ENCODE peak calls at places on chromosomes 12 and 14, in six cellular contexts. One of them, this sample, is unnamed.

GRCh38 chr12:66168410-66168809 is 1.4 kb downstream of the TMBIM4 start:
- DNase-seq in naive thymus-derived CD4-positive, alpha-beta T cell: no peak
- DNase-seq in mesendoderm: no peak
- DNase-seq in dorsolateral prefrontal cortex: no peak
- DNase-seq in transverse colon: no peak
- DNase-seq in neuronal stem cell: no peak
- DNase-seq in this sample: no peak

GRCh38 chr12:94062194-94062593 is 86.2 kb upstream of the PLXNC1 start:
- DNase-seq in naive thymus-derived CD4-positive, alpha-beta T cell: no peak
- DNase-seq in mesendoderm: no peak
- DNase-seq in dorsolateral prefrontal cortex: no peak
- DNase-seq in transverse colon: no peak
- DNase-seq in neuronal stem cell: no peak
- DNase-seq in this sample: no peak

GRCh38 chr12:54131641-54132280 is 57.0 kb downstream of the SMUG1 start:
- DNase-seq in naive thymus-derived CD4-positive, alpha-beta T cell: no peak
- DNase-seq in mesendoderm: no peak
- DNase-seq in dorsolateral prefrontal cortex: no peak
- DNase-seq in transverse colon: no peak
- DNase-seq in neuronal stem cell: no peak
- DNase-seq in this sample: no peak

GRCh38 chr12:52344111-52344510 is 22.9 kb upstream of the KRT83 start:
- DNase-seq in naive thymus-derived CD4-positive, alpha-beta T cell: no peak
- DNase-seq in mesendoderm: peak
- DNase-seq in dorsolateral prefrontal cortex: no peak
- DNase-seq in transverse colon: no peak
- DNase-seq in neuronal stem cell: no peak
- DNase-seq in this sample: no peak

GRCh38 chr14:74237441-74237840 is 1.8 kb upstream of the VSX2 start:
- DNase-seq in naive thymus-derived CD4-positive, alpha-beta T cell: no peak
- DNase-seq in mesendoderm: no peak
- DNase-seq in dorsolateral prefrontal cortex: no peak
- DNase-seq in transverse colon: no peak
- DNase-seq in neuronal stem cell: no peak
- DNase-seq in this sample: no peak

GRCh38 chr14:41137741-41138140 is 468.9 kb upstream of the LRFN5 start:
- DNase-seq in naive thymus-derived CD4-positive, alpha-beta T cell: no peak
- DNase-seq in mesendoderm: no peak
- DNase-seq in dorsolateral prefrontal cortex: no peak
- DNase-seq in transverse colon: no peak
- DNase-seq in neuronal stem cell: no peak
- DNase-seq in this sample: no peak

GRCh38 chr14:100105357-100106169 is 40.3 kb downstream of the EVL start:
- DNase-seq in naive thymus-derived CD4-positive, alpha-beta T cell: peak
- DNase-seq in mesendoderm: no peak
- DNase-seq in dorsolateral prefrontal cortex: no peak
- DNase-seq in transverse colon: no peak
- DNase-seq in neuronal stem cell: no peak
- DNase-seq in this sample: no peak

GRCh38 chr12:102680296-102680695 is 199.9 kb upstream of the IGF1 start:
- DNase-seq in naive thymus-derived CD4-positive, alpha-beta T cell: no peak
- DNase-seq in mesendoderm: peak
- DNase-seq in dorsolateral prefrontal cortex: no peak
- DNase-seq in transverse colon: no peak
- DNase-seq in neuronal stem cell: no peak
- DNase-seq in this sample: no peak

GRCh38 chr12:68572650-68573049 is 38.0 kb upstream of the RAP1B start:
- DNase-seq in naive thymus-derived CD4-positive, alpha-beta T cell: no peak
- DNase-seq in mesendoderm: peak
- DNase-seq in dorsolateral prefrontal cortex: no peak
- DNase-seq in transverse colon: no peak
- DNase-seq in neuronal stem cell: no peak
- DNase-seq in this sample: no peak

GRCh38 chr14:56491299-56492285 is 88.0 kb upstream of the TMEM260 start:
- DNase-seq in naive thymus-derived CD4-positive, alpha-beta T cell: peak
- DNase-seq in mesendoderm: peak
- DNase-seq in dorsolateral prefrontal cortex: no peak
- DNase-seq in transverse colon: peak
- DNase-seq in neuronal stem cell: peak
- DNase-seq in this sample: peak

GRCh38 chr14:74504874-74505617 is 11.5 kb downstream of the ISCA2 start:
- DNase-seq in naive thymus-derived CD4-positive, alpha-beta T cell: no peak
- DNase-seq in mesendoderm: no peak
- DNase-seq in dorsolateral prefrontal cortex: no peak
- DNase-seq in transverse colon: no peak
- DNase-seq in neuronal stem cell: no peak
- DNase-seq in this sample: no peak

GRCh38 chr12:13173537-13173936 is 23.0 kb upstream of the EMP1 start:
- DNase-seq in naive thymus-derived CD4-positive, alpha-beta T cell: no peak
- DNase-seq in mesendoderm: peak
- DNase-seq in dorsolateral prefrontal cortex: no peak
- DNase-seq in transverse colon: peak
- DNase-seq in neuronal stem cell: no peak
- DNase-seq in this sample: no peak

GRCh38 chr14:33959692-33960151 is 8.8 kb upstream of the EGLN3 start:
- DNase-seq in naive thymus-derived CD4-positive, alpha-beta T cell: no peak
- DNase-seq in mesendoderm: peak
- DNase-seq in dorsolateral prefrontal cortex: peak
- DNase-seq in transverse colon: no peak
- DNase-seq in neuronal stem cell: no peak
- DNase-seq in this sample: no peak

GRCh38 chr12:116693259-116694227 is 44.3 kb downstream of the SPRING1 start:
- DNase-seq in naive thymus-derived CD4-positive, alpha-beta T cell: no peak
- DNase-seq in mesendoderm: no peak
- DNase-seq in dorsolateral prefrontal cortex: no peak
- DNase-seq in transverse colon: peak
- DNase-seq in neuronal stem cell: no peak
- DNase-seq in this sample: no peak

GRCh38 chr14:23023500-23024152 is 11.1 kb downstream of the PSMB5 start:
- DNase-seq in naive thymus-derived CD4-positive, alpha-beta T cell: no peak
- DNase-seq in mesendoderm: no peak
- DNase-seq in dorsolateral prefrontal cortex: no peak
- DNase-seq in transverse colon: no peak
- DNase-seq in neuronal stem cell: no peak
- DNase-seq in this sample: no peak

GRCh38 chr12:125773033-125773432 is 707.8 kb downstream of the AACS start:
- DNase-seq in naive thymus-derived CD4-positive, alpha-beta T cell: no peak
- DNase-seq in mesendoderm: peak
- DNase-seq in dorsolateral prefrontal cortex: no peak
- DNase-seq in transverse colon: no peak
- DNase-seq in neuronal stem cell: no peak
- DNase-seq in this sample: peak

GRCh38 chr12:4771960-4772566 is 51.9 kb downstream of the GALNT8 start:
- DNase-seq in naive thymus-derived CD4-positive, alpha-beta T cell: no peak
- DNase-seq in mesendoderm: peak
- DNase-seq in dorsolateral prefrontal cortex: no peak
- DNase-seq in transverse colon: no peak
- DNase-seq in neuronal stem cell: no peak
- DNase-seq in this sample: no peak

GRCh38 chr14:38290601-38291190 is 34.8 kb upstream of the CLEC14A start:
- DNase-seq in naive thymus-derived CD4-positive, alpha-beta T cell: no peak
- DNase-seq in mesendoderm: no peak
- DNase-seq in dorsolateral prefrontal cortex: no peak
- DNase-seq in transverse colon: no peak
- DNase-seq in neuronal stem cell: no peak
- DNase-seq in this sample: no peak

GRCh38 chr12:55972045-55972843 is 1.6 kb upstream of the RAB5B start:
- DNase-seq in naive thymus-derived CD4-positive, alpha-beta T cell: no peak
- DNase-seq in mesendoderm: peak
- DNase-seq in dorsolateral prefrontal cortex: no peak
- DNase-seq in transverse colon: no peak
- DNase-seq in neuronal stem cell: no peak
- DNase-seq in this sample: no peak

GRCh38 chr14:68686212-68686478 is 106.7 kb downstream of the ZFP36L1 start:
- DNase-seq in naive thymus-derived CD4-positive, alpha-beta T cell: no peak
- DNase-seq in mesendoderm: no peak
- DNase-seq in dorsolateral prefrontal cortex: no peak
- DNase-seq in transverse colon: no peak
- DNase-seq in neuronal stem cell: no peak
- DNase-seq in this sample: no peak

GRCh38 chr12:54134850-54135249 is 53.9 kb downstream of the SMUG1 start:
- DNase-seq in naive thymus-derived CD4-positive, alpha-beta T cell: no peak
- DNase-seq in mesendoderm: no peak
- DNase-seq in dorsolateral prefrontal cortex: no peak
- DNase-seq in transverse colon: no peak
- DNase-seq in neuronal stem cell: no peak
- DNase-seq in this sample: no peak

GRCh38 chr12:104763163-104763805 is 194.8 kb downstream of the SLC41A2 start:
- DNase-seq in naive thymus-derived CD4-positive, alpha-beta T cell: no peak
- DNase-seq in mesendoderm: no peak
- DNase-seq in dorsolateral prefrontal cortex: no peak
- DNase-seq in transverse colon: no peak
- DNase-seq in neuronal stem cell: no peak
- DNase-seq in this sample: no peak

GRCh38 chr14:53190938-53191337 is 37.8 kb upstream of the DDHD1 start:
- DNase-seq in naive thymus-derived CD4-positive, alpha-beta T cell: no peak
- DNase-seq in mesendoderm: no peak
- DNase-seq in dorsolateral prefrontal cortex: no peak
- DNase-seq in transverse colon: no peak
- DNase-seq in neuronal stem cell: no peak
- DNase-seq in this sample: no peak

GRCh38 chr12:25615119-25615518 is 62.0 kb upstream of the LMNTD1 start:
- DNase-seq in naive thymus-derived CD4-positive, alpha-beta T cell: no peak
- DNase-seq in mesendoderm: peak
- DNase-seq in dorsolateral prefrontal cortex: no peak
- DNase-seq in transverse colon: no peak
- DNase-seq in neuronal stem cell: no peak
- DNase-seq in this sample: no peak

GRCh38 chr12:41185946-41186345 is 2.2 kb upstream of the PDZRN4 start:
- DNase-seq in naive thymus-derived CD4-positive, alpha-beta T cell: no peak
- DNase-seq in mesendoderm: no peak
- DNase-seq in dorsolateral prefrontal cortex: no peak
- DNase-seq in transverse colon: no peak
- DNase-seq in neuronal stem cell: no peak
- DNase-seq in this sample: no peak

GRCh38 chr12:41189395-41190251 is 1.5 kb downstream of the PDZRN4 start:
- DNase-seq in naive thymus-derived CD4-positive, alpha-beta T cell: no peak
- DNase-seq in mesendoderm: peak
- DNase-seq in dorsolateral prefrontal cortex: peak
- DNase-seq in transverse colon: peak
- DNase-seq in neuronal stem cell: peak
- DNase-seq in this sample: no peak

GRCh38 chr12:41190360-41190759 is 2.2 kb downstream of the PDZRN4 start:
- DNase-seq in naive thymus-derived CD4-positive, alpha-beta T cell: no peak
- DNase-seq in mesendoderm: peak
- DNase-seq in dorsolateral prefrontal cortex: peak
- DNase-seq in transverse colon: no peak
- DNase-seq in neuronal stem cell: no peak
- DNase-seq in this sample: no peak

GRCh38 chr12:41188841-41189394 is 798 bp downstream of the PDZRN4 start:
- DNase-seq in naive thymus-derived CD4-positive, alpha-beta T cell: no peak
- DNase-seq in mesendoderm: no peak
- DNase-seq in dorsolateral prefrontal cortex: no peak
- DNase-seq in transverse colon: no peak
- DNase-seq in neuronal stem cell: no peak
- DNase-seq in this sample: no peak

GRCh38 chr12:41188058-41188840 is at the start of gene PDZRN4:
- DNase-seq in naive thymus-derived CD4-positive, alpha-beta T cell: no peak
- DNase-seq in mesendoderm: peak
- DNase-seq in dorsolateral prefrontal cortex: peak
- DNase-seq in transverse colon: peak
- DNase-seq in neuronal stem cell: peak
- DNase-seq in this sample: no peak
- H3K27ac ChIP-seq in naive thymus-derived CD4-positive, alpha-beta T cell: no peak
- H3K27ac ChIP-seq in mesendoderm: no peak
- H3K27ac ChIP-seq in dorsolateral prefrontal cortex: peak
- H3K27ac ChIP-seq in transverse colon: peak
- H3K27ac ChIP-seq in neuronal stem cell: no peak
- H3K27ac ChIP-seq in this sample: no peak

GRCh38 chr14:89188492-89188891 is 228.5 kb downstream of the FOXN3 start:
- DNase-seq in naive thymus-derived CD4-positive, alpha-beta T cell: no peak
- DNase-seq in mesendoderm: no peak
- DNase-seq in dorsolateral prefrontal cortex: no peak
- DNase-seq in transverse colon: no peak
- DNase-seq in neuronal stem cell: no peak
- DNase-seq in this sample: no peak
- H3K27ac ChIP-seq in naive thymus-derived CD4-positive, alpha-beta T cell: no peak
- H3K27ac ChIP-seq in mesendoderm: no peak
- H3K27ac ChIP-seq in dorsolateral prefrontal cortex: no peak
- H3K27ac ChIP-seq in transverse colon: no peak
- H3K27ac ChIP-seq in neuronal stem cell: no peak
- H3K27ac ChIP-seq in this sample: no peak

GRCh38 chr14:61510736-61511557 is 184.4 kb upstream of the HIF1A start:
- DNase-seq in naive thymus-derived CD4-positive, alpha-beta T cell: no peak
- DNase-seq in mesendoderm: no peak
- DNase-seq in dorsolateral prefrontal cortex: no peak
- DNase-seq in transverse colon: no peak
- DNase-seq in neuronal stem cell: no peak
- DNase-seq in this sample: no peak

GRCh38 chr14:61514006-61514830 is 181.1 kb upstream of the HIF1A start:
- DNase-seq in naive thymus-derived CD4-positive, alpha-beta T cell: no peak
- DNase-seq in mesendoderm: no peak
- DNase-seq in dorsolateral prefrontal cortex: no peak
- DNase-seq in transverse colon: no peak
- DNase-seq in neuronal stem cell: no peak
- DNase-seq in this sample: no peak

GRCh38 chr14:61512508-61512907 is 182.8 kb upstream of the HIF1A start:
- DNase-seq in naive thymus-derived CD4-positive, alpha-beta T cell: no peak
- DNase-seq in mesendoderm: no peak
- DNase-seq in dorsolateral prefrontal cortex: no peak
- DNase-seq in transverse colon: no peak
- DNase-seq in neuronal stem cell: no peak
- DNase-seq in this sample: no peak

GRCh38 chr14:61511558-61511924 is 183.8 kb upstream of the HIF1A start:
- DNase-seq in naive thymus-derived CD4-positive, alpha-beta T cell: peak
- DNase-seq in mesendoderm: no peak
- DNase-seq in dorsolateral prefrontal cortex: no peak
- DNase-seq in transverse colon: no peak
- DNase-seq in neuronal stem cell: no peak
- DNase-seq in this sample: no peak

GRCh38 chr14:61512026-61512425 is 183.3 kb upstream of the HIF1A start:
- DNase-seq in naive thymus-derived CD4-positive, alpha-beta T cell: no peak
- DNase-seq in mesendoderm: no peak
- DNase-seq in dorsolateral prefrontal cortex: no peak
- DNase-seq in transverse colon: no peak
- DNase-seq in neuronal stem cell: no peak
- DNase-seq in this sample: no peak
- H3K27ac ChIP-seq in naive thymus-derived CD4-positive, alpha-beta T cell: peak
- H3K27ac ChIP-seq in mesendoderm: no peak
- H3K27ac ChIP-seq in dorsolateral prefrontal cortex: no peak
- H3K27ac ChIP-seq in transverse colon: no peak
- H3K27ac ChIP-seq in neuronal stem cell: no peak
- H3K27ac ChIP-seq in this sample: no peak

DNA sequence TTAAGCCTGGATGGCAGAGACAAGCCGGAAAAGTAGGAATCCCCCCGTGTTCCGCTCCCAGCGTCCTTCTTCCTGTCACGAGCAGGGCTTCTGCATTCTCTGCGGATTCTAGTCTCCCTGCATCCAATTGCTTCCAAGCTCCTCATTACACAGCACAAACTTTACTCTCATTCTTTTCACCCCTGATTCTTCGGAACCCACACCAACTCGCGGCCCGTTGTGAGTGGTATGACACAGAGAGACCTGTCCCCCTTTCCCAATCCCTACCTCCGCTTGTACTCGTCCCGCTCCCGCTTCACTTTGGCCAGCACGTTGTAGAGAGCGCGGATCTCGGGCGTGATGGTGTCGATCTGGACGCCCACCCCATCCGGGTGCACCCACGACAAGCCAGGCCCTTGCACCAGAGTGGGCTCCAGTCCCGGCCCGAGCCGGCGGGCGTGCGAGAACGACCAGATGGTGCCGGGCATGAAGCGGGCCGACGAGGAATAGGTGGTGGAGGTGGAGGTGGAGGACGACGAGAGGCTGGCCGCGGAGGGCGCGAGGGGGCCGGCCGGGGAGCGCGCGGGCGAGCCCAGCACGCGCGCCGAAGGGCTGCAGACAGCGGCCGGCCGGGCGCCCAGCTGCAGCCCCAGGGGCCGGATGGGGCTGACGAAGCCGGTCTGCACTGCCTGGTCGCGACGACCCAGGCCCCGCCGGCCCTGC is 701 bp downstream of the IFFO1 start:
- DNase-seq in naive thymus-derived CD4-positive, alpha-beta T cell: no peak
- DNase-seq in mesendoderm: peak
- DNase-seq in dorsolateral prefrontal cortex: no peak
- DNase-seq in transverse colon: no peak
- DNase-seq in neuronal stem cell: no peak
- DNase-seq in this sample: no peak
- H3K27ac ChIP-seq in naive thymus-derived CD4-positive, alpha-beta T cell: peak
- H3K27ac ChIP-seq in mesendoderm: peak
- H3K27ac ChIP-seq in dorsolateral prefrontal cortex: peak
- H3K27ac ChIP-seq in transverse colon: peak
- H3K27ac ChIP-seq in neuronal stem cell: peak
- H3K27ac ChIP-seq in this sample: no peak